ENCODE peak calls at places on chromosomes 13 and 19, in seven cellular contexts. J is cardiac muscle cell, T is hepatocyte, K is choroid plexus epithelial cell, R is heart right ventricle, H is GM23338, B is A673. Z is an unnamed sample.

GRCh38 chr19:52286256-52286655 is 10.7 kb upstream of the ZNF480 start:
- DNase-seq in K (no peak), H (no peak), R (no peak), T (no peak), J (no peak), B (no peak), Z (no peak)

GRCh38 chr19:13286195-13286985 is 136.2 kb downstream of the IER2 start:
- DNase-seq in J (no peak), H (no peak), B (no peak), R (no peak), T (no peak), K (no peak), Z (no peak)

GRCh38 chr13:27339299-27339698 is 68.7 kb downstream of the RASL11A start:
- DNase-seq in B (peak), T (peak), H (peak), K (peak), J (peak), R (no peak), Z (peak)

GRCh38 chr13:30526612-30527217 is 61.0 kb upstream of the HMGB1 start:
- DNase-seq in T (peak), R (peak), J (peak), B (no peak), K (peak), H (peak), Z (no peak)

GRCh38 chr19:49335784-49336481 is 727 bp downstream of the CD37 start:
- DNase-seq in K (no peak), R (no peak), T (no peak), J (no peak), B (no peak), H (no peak), Z (peak)

GRCh38 chr19:57063070-57063469 is 56.7 kb upstream of the USP29 start:
- DNase-seq in B (no peak), T (no peak), H (no peak), J (no peak), K (no peak), R (no peak), Z (no peak)

GRCh38 chr13:42215578-42216421 is 56.2 kb upstream of the AKAP11 start:
- DNase-seq in H (peak), B (peak), R (no peak), J (peak), K (peak), T (peak), Z (peak)

GRCh38 chr13:113149711-113150544 is 8.5 kb upstream of the PROZ start:
- DNase-seq in K (no peak), J (no peak), R (no peak), T (no peak), H (no peak), B (no peak), Z (no peak)

GRCh38 chr19:2061936-2062729 is 11.1 kb upstream of the MKNK2 start:
- DNase-seq in T (peak), J (no peak), H (peak), R (no peak), K (no peak), B (no peak), Z (no peak)

GRCh38 chr13:73235385-73235784 is 176.6 kb downstream of the KLF5 start:
- DNase-seq in B (peak), T (no peak), H (no peak), R (no peak), K (no peak), J (no peak), Z (no peak)

GRCh38 chr13:34369925-34370324 is 552.0 kb downstream of the RFC3 start:
- DNase-seq in J (no peak), R (no peak), K (no peak), B (no peak), T (no peak), H (no peak), Z (no peak)

GRCh38 chr13:42740753-42741152 is 40.6 kb upstream of the FAM216B start:
- DNase-seq in R (peak), T (peak), B (peak), H (peak), J (no peak), K (peak), Z (no peak)

GRCh38 chr19:31943305-31943704 is 402.1 kb upstream of the ZNF507 start:
- DNase-seq in H (peak), R (no peak), K (no peak), T (no peak), J (peak), B (no peak), Z (no peak)
- TF ChIP-seq CTCF in H (peak), R (peak), K (no peak), T (peak), J (no peak), B (no peak), Z (no peak)

DNA sequence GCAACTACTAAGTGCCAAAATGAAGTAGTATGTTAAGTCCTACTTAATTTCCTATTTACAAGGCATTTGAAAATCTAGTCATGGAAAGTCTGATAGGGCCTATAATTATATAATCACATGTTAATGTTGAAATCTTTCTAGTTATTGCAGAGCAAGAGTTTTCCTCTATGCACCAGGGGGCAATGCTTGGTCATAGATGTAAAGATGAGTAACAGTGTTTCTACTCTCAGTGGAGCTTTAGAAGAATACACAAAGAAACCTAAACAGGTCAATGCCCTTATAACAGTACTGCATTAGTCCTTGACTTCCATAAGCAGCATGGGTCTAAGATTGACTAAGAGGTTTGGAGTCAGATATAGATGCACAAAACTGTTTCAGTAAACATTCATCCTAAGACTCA is 218.7 kb downstream of the KCTD12 start:
- DNase-seq in R (no peak), K (peak), H (no peak), T (peak), B (peak), J (no peak), Z (peak)
- TF ChIP-seq CTCF in R (peak), K (peak), H (peak), T (peak), B (peak), J (peak), Z (no peak)

GRCh38 chr19:43425567-43426392 is 11.1 kb downstream of the TEX101 start:
- DNase-seq in T (peak), R (no peak), K (peak), B (peak), J (peak), H (peak), Z (no peak)
- TF ChIP-seq CTCF in T (peak), R (peak), K (peak), B (peak), J (peak), H (peak), Z (peak)

GRCh38 chr13:81487151-81487550 is 1146.2 kb upstream of the SPRY2 start:
- DNase-seq in J (peak), H (peak), K (peak), T (peak), B (peak), R (no peak), Z (no peak)
- TF ChIP-seq CTCF in J (no peak), H (peak), K (peak), T (peak), B (peak), R (no peak), Z (no peak)